ENCODE peak calls at places on chromosomes 6 and 20, in eight cellular contexts. A is neural crest cell, V is brain microvascular endothelial cell, N is right lobe of liver, I is B cell, R is SK-N-SH, C is fibroblast of mammary gland, H is A549. E is an unnamed sample.

GRCh38 chr6:146851837-146852236 is 253.1 kb downstream of the ADGB start:
- DNase-seq in C (peak; percentile 94), V (peak; percentile 94), R (no peak), I (no peak), H (no peak), N (no peak), A (no peak), E (no peak)

GRCh38 chr20:15890358-15890982 is 682.8 kb downstream of the KIF16B start:
- DNase-seq in R (no peak), I (no peak), V (no peak), N (no peak), C (no peak), A (no peak), H (no peak), E (no peak)

GRCh38 chr20:16749573-16749972 is 1.4 kb downstream of the OTOR start:
- DNase-seq in I (no peak), R (no peak), H (no peak), A (peak; percentile 7), V (no peak), N (no peak), C (no peak), E (peak; percentile 21)

GRCh38 chr20:51804754-51805153 is 2.4 kb upstream of the SALL4 start:
- DNase-seq in V (no peak), I (no peak), H (no peak), A (no peak), R (no peak), C (no peak), N (no peak), E (no peak)

GRCh38 chr20:36569847-36570429 is 3.5 kb upstream of the TGIF2 start:
- DNase-seq in R (peak; percentile 12), N (no peak), C (peak; percentile 57), V (peak; percentile 52), A (no peak), H (no peak), I (no peak), E (no peak)

GRCh38 chr6:163180874-163181541 is 233.5 kb upstream of the QKI start:
- DNase-seq in A (peak; percentile 62), V (peak; percentile 63), H (peak; percentile 51), C (peak; percentile 65), N (peak; percentile 92), I (peak; percentile 19), R (no peak), E (peak; percentile 53)

GRCh38 chr6:53624491-53624890 is 41.1 kb downstream of the KLHL31 start:
- DNase-seq in A (no peak), I (no peak), C (no peak), H (no peak), R (no peak), N (no peak), V (no peak), E (no peak)

GRCh38 chr6:158752613-158753012 is 66.6 kb downstream of the EZR start:
- DNase-seq in V (no peak), N (no peak), I (peak; percentile 20), R (peak; percentile 87), H (no peak), C (peak; percentile 30), A (no peak), E (no peak)

GRCh38 chr6:106614592-106615301 is 14.6 kb downstream of the RTN4IP1 start:
- DNase-seq in C (no peak), V (no peak), A (no peak), N (no peak), I (no peak), R (no peak), H (no peak), E (no peak)

GRCh38 chr6:167336818-167337217 is 11.9 kb downstream of the TTLL2 start:
- DNase-seq in V (no peak), A (no peak), C (no peak), H (no peak), R (no peak), N (no peak), I (no peak), E (no peak)

GRCh38 chr6:142195862-142196536 is 48.9 kb downstream of the VTA1 start:
- DNase-seq in R (no peak), A (no peak), C (peak; percentile 19), N (no peak), I (no peak), V (no peak), H (no peak), E (no peak)

GRCh38 chr6:109453156-109453555 is 2.4 kb downstream of the MICAL1 start:
- DNase-seq in N (no peak), V (no peak), I (peak; percentile 15), A (no peak), H (no peak), C (no peak), R (no peak), E (no peak)

GRCh38 chr6:21987501-21987957 is 309.3 kb downstream of the PRL start:
- DNase-seq in H (no peak), C (peak; percentile 90), A (peak; percentile 28), I (peak; percentile 17), R (peak; percentile 63), N (peak; percentile 54), V (peak; percentile 97), E (peak; percentile 51)

GRCh38 chr6:117233146-117233545 is 32.2 kb upstream of the VGLL2 start:
- DNase-seq in R (no peak), V (no peak), N (no peak), I (no peak), H (no peak), C (peak; percentile 57), A (no peak), E (no peak)

GRCh38 chr20:11140359-11140758 is 466.6 kb upstream of the JAG1 start:
- DNase-seq in H (no peak), R (no peak), N (no peak), V (peak; percentile 87), I (no peak), A (no peak), C (peak; percentile 97), E (no peak)

GRCh38 chr6:86765211-86765610 is 172.1 kb upstream of the HTR1E start:
- DNase-seq in H (no peak), R (no peak), I (no peak), A (no peak), C (no peak), V (no peak), N (no peak), E (no peak)

GRCh38 chr6:127938701-127939100 is 37.8 kb upstream of the THEMIS start:
- DNase-seq in A (no peak), R (no peak), H (no peak), I (no peak), C (peak; percentile 68), N (no peak), V (peak; percentile 52), E (no peak)

GRCh38 chr6:148969679-148970078 is 222.8 kb downstream of the UST start:
- DNase-seq in A (no peak), C (peak; percentile 60), I (no peak), H (no peak), N (no peak), V (peak; percentile 74), R (no peak), E (peak; percentile 44)

GRCh38 chr6:148974351-148974750 is 227.5 kb downstream of the UST start:
- DNase-seq in V (no peak), I (no peak), R (no peak), A (no peak), N (no peak), H (no peak), C (no peak), E (no peak)

GRCh38 chr6:148972481-148972880 is 225.7 kb downstream of the UST start:
- DNase-seq in H (peak; percentile 20), C (peak; percentile 11), R (no peak), A (no peak), I (peak; percentile 79), V (no peak), N (no peak), E (peak; percentile 65)

GRCh38 chr6:148971027-148971927 is 224.4 kb downstream of the UST start:
- DNase-seq in H (no peak), R (no peak), A (no peak), I (no peak), V (no peak), C (peak; percentile 42), N (no peak), E (no peak)

DNA sequence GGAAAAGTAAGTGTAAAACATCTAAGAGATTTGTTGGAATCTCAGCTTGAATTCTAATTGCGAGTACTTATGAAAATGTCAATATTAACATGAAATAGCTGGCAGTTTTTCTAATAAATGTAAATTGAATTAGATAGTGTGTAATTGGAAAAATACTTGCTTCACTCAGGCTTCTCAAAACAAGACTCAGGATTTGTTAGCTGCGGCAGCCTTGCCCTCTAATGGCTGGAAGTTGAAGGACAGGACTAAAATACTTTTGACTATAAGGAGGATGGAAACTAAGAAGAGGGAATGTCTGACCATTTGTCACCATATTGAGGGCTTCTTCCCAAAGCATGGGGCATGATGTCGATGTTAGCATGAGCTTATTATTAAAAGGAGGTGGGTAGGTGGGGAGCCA is 227.0 kb downstream of the UST start:
- DNase-seq in H (peak; percentile 24), N (no peak), I (no peak), V (peak; percentile 48), C (peak; percentile 59), A (no peak), R (peak; percentile 27), E (peak; percentile 15)
- TF ChIP-seq CTCF in H (peak; percentile 29), N (no peak), I (no peak), V (peak; percentile 75), C (peak; percentile 68), A (peak; percentile 64), R (peak; percentile 62), E (peak; percentile 55)

GRCh38 chr6:137155830-137156229 is 17.6 kb downstream of the IL22RA2 start:
- DNase-seq in H (no peak), N (no peak), C (peak; percentile 84), A (no peak), V (peak; percentile 17), R (no peak), I (peak; percentile 43), E (no peak)
- TF ChIP-seq CTCF in H (no peak), N (no peak), C (no peak), A (no peak), V (no peak), R (no peak), I (no peak), E (no peak)

GRCh38 chr6:30752164-30752927 is 8.0 kb upstream of the IER3 start:
- DNase-seq in V (peak; percentile 100), H (peak; percentile 77), C (peak; percentile 100), I (no peak), N (peak; percentile 59), R (peak; percentile 64), A (no peak), E (no peak)
- TF ChIP-seq CTCF in V (peak; percentile 28), H (peak; percentile 6), C (peak; percentile 9), I (no peak), N (no peak), R (peak; percentile 37), A (no peak), E (no peak)

GRCh38 chr6:52201046-52201445 is 14.9 kb downstream of the IL17A start:
- DNase-seq in I (no peak), R (no peak), N (no peak), H (no peak), A (no peak), V (no peak), C (no peak), E (no peak)
- TF ChIP-seq CTCF in I (no peak), R (no peak), N (no peak), H (no peak), A (no peak), V (no peak), C (no peak), E (no peak)

GRCh38 chr6:4496284-4496683 is 279.9 kb upstream of the CDYL start:
- DNase-seq in I (no peak), H (no peak), C (no peak), V (no peak), R (no peak), A (no peak), N (no peak), E (no peak)
- TF ChIP-seq CTCF in I (no peak), H (no peak), C (no peak), V (no peak), R (no peak), A (no peak), N (no peak), E (no peak)